ENCODE peak calls at places on chromosomes 2 and 18, in six cellular contexts. Z, B, N, Q, O and J are unnamed samples.

GRCh38 chr2:239593965-239594771 is 193.3 kb upstream of the HDAC4 start:
- DNase-seq in B (no peak), Z (no peak), Q (no peak), O (no peak), N (no peak), J (no peak)

GRCh38 chr2:106882658-106883057 is 3.3 kb downstream of the ST6GAL2 start:
- DNase-seq in Z (no peak), Q (no peak), N (no peak), O (no peak), B (no peak), J (no peak)

GRCh38 chr2:169232551-169233154 is 129.7 kb downstream of the LRP2 start:
- DNase-seq in O (no peak), Z (no peak), N (no peak), Q (no peak), B (no peak), J (no peak)

GRCh38 chr18:66749030-66749429 is 145.1 kb upstream of the CDH19 start:
- DNase-seq in Z (no peak), B (no peak), Q (no peak), N (no peak), O (peak; percentile 32), J (no peak)

GRCh38 chr18:48031011-48031480 is 100.6 kb upstream of the SMAD2 start:
- DNase-seq in N (no peak), O (peak; percentile 55), Q (peak; percentile 52), Z (no peak), B (peak; percentile 73), J (peak; percentile 66)

GRCh38 chr18:48663931-48664847 is 125.4 kb downstream of the CTIF start:
- DNase-seq in N (peak; percentile 25), O (no peak), B (peak; percentile 80), Q (peak; percentile 87), Z (peak; percentile 14), J (peak; percentile 59)

GRCh38 chr2:27185331-27186026 is 26.4 kb upstream of the ATRAID start:
- DNase-seq in Z (peak; percentile 64), N (no peak), Q (no peak), O (peak; percentile 68), B (no peak), J (no peak)

GRCh38 chr2:3326182-3326537 is 51.5 kb downstream of the EIPR1 start:
- DNase-seq in Z (no peak), B (no peak), O (no peak), N (no peak), Q (no peak), J (no peak)

GRCh38 chr18:8801263-8801901 is 96.0 kb downstream of the MTCL1 start:
- DNase-seq in N (no peak), Q (no peak), O (no peak), B (no peak), Z (peak; percentile 54), J (no peak)

GRCh38 chr2:190486037-190486623 is 48.4 kb downstream of the NEMP2 start:
- DNase-seq in O (no peak), N (no peak), B (no peak), Q (no peak), Z (no peak), J (no peak)

GRCh38 chr2:66469219-66469902 is 34.4 kb downstream of the MEIS1 start:
- DNase-seq in O (no peak), Z (no peak), B (no peak), N (no peak), Q (peak; percentile 37), J (no peak)

GRCh38 chr2:101502095-101502494 is 27.2 kb upstream of the RFX8 start:
- DNase-seq in Z (no peak), B (no peak), N (no peak), O (no peak), Q (no peak), J (no peak)

GRCh38 chr18:33540392-33540791 is 37.6 kb upstream of the ASXL3 start:
- DNase-seq in Q (no peak), O (no peak), Z (no peak), N (no peak), B (no peak), J (no peak)

GRCh38 chr2:64393611-64394010 is 60.4 kb upstream of the LGALSL start:
- DNase-seq in N (no peak), Q (no peak), O (no peak), Z (no peak), B (peak; percentile 7), J (no peak)

GRCh38 chr2:239383796-239384156 is 17.0 kb downstream of the HDAC4 start:
- DNase-seq in Z (no peak), O (no peak), Q (no peak), N (no peak), B (no peak), J (no peak)

GRCh38 chr2:160367887-160368286 is 125.7 kb downstream of the RBMS1 start:
- DNase-seq in Z (peak; percentile 96), N (no peak), B (no peak), Q (peak; percentile 17), O (no peak), J (peak; percentile 8)

GRCh38 chr2:159131882-159132281 is 154.6 kb downstream of the WDSUB1 start:
- DNase-seq in N (no peak), O (peak; percentile 65), Z (peak; percentile 54), Q (no peak), B (no peak), J (no peak)

GRCh38 chr2:150415022-150415421 is 72.4 kb downstream of the RND3 start:
- DNase-seq in Q (no peak), Z (no peak), O (no peak), B (no peak), N (no peak), J (no peak)

GRCh38 chr18:74303936-74304335 is 11.7 kb upstream of the C18orf63 start:
- DNase-seq in Z (no peak), Q (no peak), N (no peak), O (no peak), B (no peak), J (no peak)

GRCh38 chr2:200662727-200663126 is 76.9 kb downstream of the AOX1 start:
- DNase-seq in N (no peak), Q (no peak), B (no peak), O (no peak), Z (no peak), J (no peak)

GRCh38 chr2:38991899-38992298 is 102.2 kb downstream of the ARHGEF33 start:
- DNase-seq in N (no peak), O (no peak), Q (no peak), Z (no peak), B (no peak), J (no peak)

GRCh38 chr18:50372743-50373142 is 2.1 kb upstream of the SKA1 start:
- DNase-seq in Z (no peak), N (no peak), B (no peak), Q (no peak), O (no peak), J (no peak)

GRCh38 chr2:200340527-200341224 is 34.2 kb downstream of the SPATS2L start:
- DNase-seq in B (no peak), Z (no peak), N (no peak), O (peak; percentile 18), Q (no peak), J (no peak)

GRCh38 chr2:133421516-133422324 is 146.5 kb downstream of the NCKAP5 start:
- DNase-seq in Z (no peak), B (peak; percentile 66), Q (no peak), N (no peak), O (no peak), J (no peak)

GRCh38 chr2:163828760-163829159 is 93.0 kb upstream of the FIGN start:
- DNase-seq in Q (no peak), B (no peak), O (no peak), N (no peak), Z (no peak), J (no peak)

GRCh38 chr2:70161069-70161534 is 29.7 kb downstream of the C2orf42 start:
- DNase-seq in B (no peak), N (no peak), O (peak; percentile 57), Z (no peak), Q (no peak), J (no peak)

GRCh38 chr2:236642584-236643291 is 73.1 kb downstream of the ACKR3 start:
- DNase-seq in B (peak; percentile 58), N (no peak), Q (no peak), O (peak; percentile 9), Z (peak; percentile 98), J (no peak)

GRCh38 chr2:231800493-231801091 is 14.3 kb downstream of the COPS7B start:
- DNase-seq in Q (peak; percentile 70), Z (no peak), B (peak; percentile 55), N (no peak), O (peak; percentile 7), J (no peak)